ENCODE peak calls at places on chromosomes 16 and 17, in four cellular contexts. T is uterus, E is heart right ventricle, J is psoas muscle. M is an unnamed sample.

GRCh38 chr16:47045459-47045858 is 72.0 kb upstream of the DNAJA2 start:
- DNase-seq in T (no peak), E (no peak), J (no peak), M (no peak)

GRCh38 chr16:78490431-78490830 is 391.0 kb downstream of the WWOX start:
- DNase-seq in T (no peak), E (no peak), J (no peak), M (no peak)

GRCh38 chr16:47504599-47504998 is 43.5 kb downstream of the PHKB start:
- DNase-seq in T (no peak), E (no peak), J (peak; percentile 48), M (no peak)

GRCh38 chr16:76190480-76190879 is 86.7 kb upstream of the CNTNAP4 start:
- DNase-seq in T (no peak), E (no peak), J (no peak), M (no peak)

GRCh38 chr16:14401839-14402115 is 228.3 kb downstream of the PARN start:
- DNase-seq in T (no peak), E (no peak), J (peak; percentile 58), M (no peak)

GRCh38 chr16:51408357-51408756 is 257.3 kb upstream of the SALL1 start:
- DNase-seq in T (no peak), E (no peak), J (no peak), M (no peak)

GRCh38 chr17:32317353-32317752 is 24.6 kb downstream of the C17orf75 start:
- DNase-seq in T (no peak), E (no peak), J (no peak), M (no peak)

GRCh38 chr16:57893559-57894389 is 77.2 kb downstream of the CNGB1 start:
- DNase-seq in T (no peak), E (no peak), J (no peak), M (no peak)

GRCh38 chr17:40484285-40484972 is 17.0 kb downstream of the TNS4 start:
- DNase-seq in T (no peak), E (no peak), J (peak; percentile 45), M (no peak)

GRCh38 chr16:88764080-88764479 is 20.9 kb downstream of the PIEZO1 start:
- DNase-seq in T (no peak), E (no peak), J (no peak), M (no peak)

GRCh38 chr17:34542700-34543336 is 36.6 kb upstream of the TMEM132E start:
- DNase-seq in T (peak; percentile 17), E (peak; percentile 18), J (no peak), M (peak; percentile 13)

GRCh38 chr16:56400458-56400857 is 24.9 kb downstream of the AMFR start:
- DNase-seq in T (no peak), E (no peak), J (no peak), M (no peak)

GRCh38 chr17:1931759-1932579 is 93.2 kb downstream of the RTN4RL1 start:
- DNase-seq in T (no peak), E (peak; percentile 25), J (peak; percentile 62), M (peak; percentile 36)

GRCh38 chr16:81466351-81466960 is 21.8 kb downstream of the CMIP start:
- DNase-seq in T (no peak), E (no peak), J (no peak), M (no peak)

GRCh38 chr17:14871921-14872320 is 393.2 kb downstream of the PMP22 start:
- DNase-seq in T (no peak), E (no peak), J (no peak), M (no peak)

GRCh38 chr17:32956240-32956970 is 28.5 kb downstream of the TMEM98 start:
- DNase-seq in T (no peak), E (no peak), J (no peak), M (no peak)

GRCh38 chr17:55161935-55162555 is 102.7 kb upstream of the HLF start:
- DNase-seq in T (no peak), E (no peak), J (no peak), M (no peak)

GRCh38 chr17:28427372-28427771 is 21.4 kb upstream of the SLC46A1 start:
- DNase-seq in T (no peak), E (no peak), J (no peak), M (no peak)

GRCh38 chr17:66947311-66947710 is 17.2 kb upstream of the CACNG4 start:
- DNase-seq in T (no peak), E (no peak), J (no peak), M (no peak)

GRCh38 chr17:68368387-68368786 is 77.1 kb downstream of the ARSG start:
- DNase-seq in T (no peak), E (no peak), J (peak; percentile 70), M (no peak)

GRCh38 chr16:813204-813915 is 12.8 kb upstream of the GNG13 start:
- DNase-seq in T (no peak), E (no peak), J (no peak), M (no peak)

GRCh38 chr17:73757324-73757942 is 113.2 kb upstream of the SDK2 start:
- DNase-seq in T (no peak), E (no peak), J (no peak), M (no peak)

GRCh38 chr16:67115649-67116048 is 5.9 kb downstream of the PHAF1 start:
- DNase-seq in T (no peak), E (no peak), J (no peak), M (no peak)

GRCh38 chr17:28499366-28499668 is 6.8 kb upstream of the FOXN1 start:
- DNase-seq in T (no peak), E (no peak), J (no peak), M (no peak)

GRCh38 chr17:34650361-34650760 is 71.0 kb downstream of the TMEM132E start:
- DNase-seq in T (no peak), E (no peak), J (no peak), M (no peak)

GRCh38 chr17:50807014-50807413 is 28.4 kb upstream of the WFIKKN2 start:
- DNase-seq in T (no peak), E (no peak), J (no peak), M (no peak)

GRCh38 chr16:14249291-14250032 is 178.3 kb downstream of the MRTFB start:
- DNase-seq in T (peak; percentile 49), E (peak; percentile 43), J (no peak), M (no peak)

GRCh38 chr16:50280932-50281331 is 14.6 kb downstream of the ADCY7 start:
- DNase-seq in T (no peak), E (no peak), J (peak; percentile 29), M (no peak)

GRCh38 chr17:15883617-15884111 is 61.3 kb upstream of the ADORA2B start:
- DNase-seq in T (no peak), E (no peak), J (no peak), M (no peak)

GRCh38 chr16:89946515-89946914 is 2.0 kb upstream of the DEF8 start:
- DNase-seq in T (no peak), E (no peak), J (no peak), M (no peak)

GRCh38 chr16:51149251-51149661 is 1.8 kb downstream of the SALL1 start:
- DNase-seq in T (peak; percentile 39), E (no peak), J (no peak), M (no peak)

GRCh38 chr16:27722266-27722636 is 172.3 kb downstream of the KATNIP start:
- DNase-seq in T (no peak), E (no peak), J (no peak), M (no peak)

GRCh38 chr16:56631832-56632159 is 663 bp upstream of the MT1M start:
- DNase-seq in T (no peak), E (no peak), J (no peak), M (no peak)

GRCh38 chr17:2102931-2103398 is 48.1 kb downstream of the HIC1 start:
- DNase-seq in T (no peak), E (no peak), J (no peak), M (no peak)

GRCh38 chr17:77400445-77400870 is 259.7 kb downstream of the SEC14L1 start:
- DNase-seq in T (no peak), E (peak; percentile 62), J (peak; percentile 72), M (no peak)

GRCh38 chr17:44863254-44863918 is 15.7 kb downstream of the HIGD1B start:
- DNase-seq in T (no peak), E (no peak), J (no peak), M (no peak)

DNA sequence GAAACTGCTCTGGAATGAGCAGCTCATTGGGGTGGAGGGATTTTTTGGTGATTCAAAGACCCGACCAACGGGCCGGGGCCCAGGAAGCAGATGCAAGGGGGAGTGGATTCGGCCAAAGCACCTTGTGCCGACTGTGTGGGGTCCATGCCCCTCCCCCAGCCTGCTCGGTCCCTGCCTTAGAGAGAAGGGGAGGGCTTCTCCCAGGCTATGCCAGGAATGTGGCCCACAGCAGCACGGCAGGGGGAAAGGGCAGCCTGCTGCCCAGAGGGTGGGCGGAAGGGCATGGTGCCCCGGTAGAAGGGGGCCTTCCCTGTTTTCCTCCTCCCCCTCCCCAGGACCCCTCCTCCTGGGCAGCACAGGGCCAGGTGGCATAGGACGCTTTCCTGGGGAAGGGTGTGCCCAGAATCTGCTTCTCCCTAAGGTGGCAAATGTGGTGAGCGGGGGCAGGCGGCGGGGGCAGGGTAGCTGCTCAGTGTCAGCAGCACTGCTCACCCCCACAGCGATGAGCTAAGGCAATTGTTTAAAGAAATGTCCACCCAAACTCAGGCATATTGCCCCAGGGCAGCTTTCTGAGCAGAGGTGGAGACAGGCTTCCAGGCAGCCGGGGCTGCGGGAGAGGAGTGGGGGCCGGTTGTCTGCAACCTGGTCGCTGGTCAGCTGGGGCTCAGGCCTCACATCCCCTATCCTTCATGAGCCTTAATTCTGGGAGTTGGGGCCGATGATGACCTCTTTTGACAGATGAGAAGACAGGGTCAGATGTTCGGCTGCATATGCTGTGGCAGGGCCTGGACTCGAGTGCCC is 33.9 kb upstream of the MLKL start:
- DNase-seq in T (no peak), E (no peak), J (peak; percentile 25), M (no peak)
- H3K4me1 ChIP-seq in T (no peaks in the 10 kb centered on the region), E (no peaks in the 10 kb centered on the region), J (no peaks in the 10 kb centered on the region), M (no peaks in the 10 kb centered on the region)

DNA sequence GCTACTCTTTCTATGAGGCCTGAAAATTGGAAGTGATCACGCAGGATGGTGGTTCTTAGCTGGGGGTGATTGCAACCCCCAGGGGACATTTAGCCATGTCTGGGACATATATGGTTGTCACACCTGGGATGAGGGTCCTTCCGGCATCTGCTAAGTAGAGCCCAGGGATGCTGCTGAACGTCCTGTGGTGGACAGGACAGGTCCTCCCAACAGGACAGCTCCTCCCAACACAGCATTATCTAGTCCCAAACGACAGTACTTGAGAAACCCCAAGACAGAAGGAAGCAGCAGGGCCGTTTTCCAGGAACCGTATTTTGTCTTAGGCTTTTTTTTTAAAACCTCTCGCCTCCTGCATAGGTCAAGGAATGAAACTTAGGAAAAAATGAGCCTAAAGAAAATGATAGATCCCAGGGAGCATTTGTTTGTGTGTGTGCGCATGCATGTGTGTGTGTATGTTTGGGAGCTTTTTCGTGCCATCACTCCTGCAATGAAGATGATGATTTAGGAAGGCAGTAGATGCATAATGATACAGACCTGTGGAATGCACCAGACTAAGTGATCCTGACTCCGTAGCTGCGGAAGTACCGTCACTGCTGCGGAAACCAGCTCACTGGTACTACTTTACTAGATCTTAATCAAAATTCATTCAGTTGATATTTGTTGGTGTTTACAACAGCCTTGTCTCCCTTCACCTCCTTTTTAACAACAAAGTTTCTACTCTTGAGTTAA is 118.2 kb downstream of the SNX29 start:
- DNase-seq in T (no peak), E (no peak), J (no peak), M (no peak)
- H3K27ac ChIP-seq in T (no peak overlapping the region), E (no peak overlapping the region), J (no peak overlapping the region), M (no peak overlapping the region)

GRCh38 chr17:58527306-58527705 is 12.9 kb upstream of the MTMR4 start:
- DNase-seq in T (no peak), E (no peak), J (no peak), M (no peak)
- TF ChIP-seq CTCF in T (no peak), E (no peak), J (no peak), M (no peak)

DNA sequence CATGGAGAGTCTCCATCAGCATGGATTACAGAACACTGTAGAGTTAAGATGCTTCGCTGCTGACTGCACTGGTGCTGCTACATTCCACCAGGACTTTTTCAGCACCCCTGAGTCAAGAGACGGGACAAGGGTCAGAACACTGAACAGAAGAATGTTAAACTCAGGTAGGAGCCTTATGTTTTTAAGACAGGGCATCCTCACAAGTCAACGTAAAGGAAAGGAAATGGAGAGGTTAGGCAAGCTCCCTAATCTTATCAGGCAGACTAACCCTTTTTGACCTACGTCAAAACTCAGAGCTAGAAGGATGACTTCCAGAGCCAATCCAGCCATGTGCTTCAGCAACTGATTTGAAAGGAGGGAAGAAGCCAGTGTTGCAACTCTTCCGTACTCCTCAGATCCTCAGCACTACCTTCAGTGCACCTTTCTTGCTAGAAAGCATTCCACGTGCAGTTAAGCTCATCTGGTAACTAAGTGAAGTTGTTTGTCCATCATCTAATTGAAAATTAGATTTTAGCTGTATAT is 46.8 kb downstream of the REXO5 start:
- DNase-seq in T (no peak), E (no peak), J (no peak), M (no peak)
- H3K4me1 ChIP-seq in T (peaks cover 20% of the 10 kb centered on the region), E (peaks cover 15% of the 10 kb centered on the region), J (peaks cover 15% of the 10 kb centered on the region), M (peaks cover 14% of the 10 kb centered on the region)